ENCODE peak calls at places on chromosomes 6 and 20, in seven cellular contexts. H is Calu3; C is activated CD4-positive, alpha-beta T cell treated with anti-CD3 and anti-CD28 coated beads, Interleukin-2, amount 50 U/mL, for 24 hours; N is NCI-H187 treated with DMSO at 0.1 percent for 48 hours; G is left kidney; P is substantia nigra; A is fibroblast of pulmonary artery. R is an unnamed sample.

GRCh38 chr20:10656270-10656669 is 17.5 kb downstream of the JAG1 start:
- DNase-seq in G (no peak), N (no peak), C (no peak), H (no peak), P (no peak), A (no peak), R (no peak)

GRCh38 chr20:41003143-41003932 is 25.3 kb upstream of the TOP1 start:
- DNase-seq in A (peak; percentile 97), C (peak; percentile 61), N (no peak), G (peak; percentile 40), H (peak; percentile 93), P (no peak), R (peak; percentile 99)

GRCh38 chr6:38063973-38064372 is 244.4 kb downstream of the ZFAND3 start:
- DNase-seq in H (no peak), G (no peak), P (no peak), C (no peak), N (no peak), A (no peak), R (no peak)

GRCh38 chr6:3746119-3746691 is 5.3 kb downstream of the PXDC1 start:
- DNase-seq in A (no peak), C (no peak), H (no peak), G (peak; percentile 67), P (no peak), N (no peak), R (no peak)

GRCh38 chr6:150932976-150933375 is 67.5 kb downstream of the MTHFD1L start:
- DNase-seq in P (no peak), H (no peak), N (no peak), C (no peak), G (no peak), A (no peak), R (peak; percentile 37)

GRCh38 chr6:134995536-134995935 is 45.6 kb upstream of the ALDH8A1 start:
- DNase-seq in A (peak; percentile 37), G (no peak), H (no peak), P (no peak), C (no peak), N (no peak), R (no peak)

GRCh38 chr6:127023001-127023778 is 95.3 kb upstream of the RSPO3 start:
- DNase-seq in C (no peak), N (no peak), H (no peak), A (no peak), P (no peak), G (no peak), R (no peak)

GRCh38 chr6:92122746-92123145 is 1296.6 kb downstream of the EPHA7 start:
- DNase-seq in N (no peak), G (peak; percentile 28), H (no peak), C (no peak), A (no peak), P (no peak), R (peak; percentile 2)

GRCh38 chr6:56542367-56543331 is 100.0 kb downstream of the DST start:
- DNase-seq in N (peak; percentile 72), P (peak; percentile 85), G (peak; percentile 98), A (peak; percentile 98), H (peak; percentile 90), C (peak; percentile 59), R (peak; percentile 99)

GRCh38 chr6:145823322-145823944 is 8.8 kb upstream of the FBXO30 start:
- DNase-seq in C (no peak), A (no peak), N (no peak), P (no peak), H (no peak), G (no peak), R (no peak)

GRCh38 chr6:8435845-8436168 is 462 bp upstream of the SLC35B3 start:
- DNase-seq in P (no peak), G (no peak), A (no peak), H (no peak), N (no peak), C (no peak), R (no peak)

GRCh38 chr6:16748028-16748319 is 13.3 kb downstream of the ATXN1 start:
- DNase-seq in P (no peak), C (no peak), H (no peak), G (no peak), A (no peak), N (no peak), R (no peak)

GRCh38 chr20:20685635-20686034 is 26.8 kb downstream of the RALGAPA2 start:
- DNase-seq in P (no peak), G (peak; percentile 36), A (no peak), N (no peak), H (no peak), C (no peak), R (no peak)

GRCh38 chr6:131029661-131030297 is 33.3 kb downstream of the EPB41L2 start:
- DNase-seq in N (no peak), P (no peak), G (peak; percentile 30), A (peak; percentile 62), H (peak; percentile 16), C (no peak), R (peak; percentile 55)

GRCh38 chr6:26388014-26388413 is 5.1 kb downstream of the BTN2A2 start:
- DNase-seq in G (no peak), A (no peak), H (peak; percentile 15), C (no peak), N (no peak), P (no peak), R (no peak)

GRCh38 chr20:61285691-61286090 is 33.6 kb downstream of the CDH4 start:
- DNase-seq in C (no peak), H (no peak), N (no peak), A (no peak), G (no peak), P (no peak), R (no peak)

GRCh38 chr6:49570474-49571079 is 20.1 kb downstream of the C6orf141 start:
- DNase-seq in G (no peak), A (peak; percentile 42), P (no peak), N (no peak), C (no peak), H (no peak), R (peak; percentile 10)

GRCh38 chr6:137358273-137358672 is 135.9 kb downstream of the OLIG3 start:
- DNase-seq in N (no peak), H (no peak), G (peak; percentile 18), C (no peak), A (no peak), P (no peak), R (no peak)

GRCh38 chr6:149852180-149852579 is 12.0 kb downstream of the LRP11 start:
- DNase-seq in P (no peak), A (peak; percentile 84), N (peak; percentile 18), G (no peak), H (peak; percentile 58), C (no peak), R (peak; percentile 58)

R was measured in astrocyte of the spinal cord.